ENCODE peak calls at places on chromosome 12, in four cellular contexts. V, K, M and N are unnamed samples.

GRCh38 chr12:68806488-68807237 is 1.3 kb upstream of the MDM2 start:
- DNase-seq in V (no peak), K (no peak), M (no peak), N (no peak)

GRCh38 chr12:6549379-6550151 is 6.3 kb downstream of the IFFO1 start:
- DNase-seq in V (no peak), K (no peak), M (no peak), N (no peak)

GRCh38 chr12:74349925-74350324 is 187.7 kb upstream of the ATXN7L3B start:
- DNase-seq in V (no peak), K (no peak), M (no peak), N (no peak)

GRCh38 chr12:114673169-114673833 is 10.7 kb downstream of the TBX3 start:
- DNase-seq in V (peak), K (no peak), M (no peak), N (no peak)

GRCh38 chr12:64053117-64053516 is 169.0 kb downstream of the KICS2 start:
- DNase-seq in V (no peak), K (no peak), M (no peak), N (no peak)

GRCh38 chr12:39033789-39034188 is 128.4 kb upstream of the CPNE8 start:
- DNase-seq in V (no peak), K (no peak), M (no peak), N (no peak)

GRCh38 chr12:9792961-9793617 is 32.4 kb upstream of the CD69 start:
- DNase-seq in V (peak), K (no peak), M (no peak), N (no peak)

GRCh38 chr12:6336859-6337744 is 4.8 kb downstream of the TNFRSF1A start:
- DNase-seq in V (no peak), K (no peak), M (no peak), N (peak)

GRCh38 chr12:31224768-31225448 is 101.0 kb downstream of the SINHCAF start:
- DNase-seq in V (no peak), K (no peak), M (no peak), N (no peak)

GRCh38 chr12:47867496-47867941 is 37.3 kb downstream of the VDR start:
- DNase-seq in V (peak), K (no peak), M (no peak), N (peak)

GRCh38 chr12:14577344-14577743 is 9.7 kb upstream of the PLBD1 start:
- DNase-seq in V (no peak), K (no peak), M (peak), N (no peak)
- TF ChIP-seq CHD1 in V (no peak), K (no peak), M (no peak), N (no peak)

GRCh38 chr12:15209782-15210181 is 11.4 kb downstream of the RERG start:
- DNase-seq in V (peak), K (no peak), M (no peak), N (no peak)
- TF ChIP-seq CHD1 in V (no peak), K (no peak), M (no peak), N (no peak)

DNA sequence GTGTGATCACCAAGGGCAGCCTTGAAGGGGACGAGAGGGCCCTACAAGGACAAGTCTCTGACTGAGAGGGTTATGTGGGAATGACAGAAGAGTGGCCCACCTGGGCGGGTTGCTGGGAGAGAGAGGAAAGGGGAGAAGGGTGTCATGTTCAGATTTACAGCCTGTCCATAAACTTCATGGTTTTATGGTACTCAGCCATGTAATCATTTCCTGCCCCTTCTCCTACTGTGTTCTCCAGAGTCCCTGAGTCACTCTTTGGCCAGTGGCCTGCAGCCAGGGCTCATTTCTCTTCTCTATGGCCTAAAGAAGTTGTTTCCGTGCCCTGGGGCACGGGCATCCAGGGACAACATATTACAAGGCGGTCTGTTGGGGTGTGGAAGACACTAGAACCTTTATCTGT is 26.7 kb downstream of the DDX47 start:
- DNase-seq in V (peak), K (no peak), M (no peak), N (no peak)
- TF ChIP-seq CHD1 in V (no peak), K (no peak), M (no peak), N (no peak)

GRCh38 chr12:127773520-127773919 is 493.4 kb upstream of the TMEM132C start:
- DNase-seq in V (no peak), K (no peak), M (no peak), N (no peak)

GRCh38 chr12:127774828-127775227 is 492.1 kb upstream of the TMEM132C start:
- DNase-seq in V (no peak), K (no peak), M (no peak), N (no peak)

GRCh38 chr12:127781336-127781735 is 485.6 kb upstream of the TMEM132C start:
- DNase-seq in V (no peak), K (no peak), M (no peak), N (no peak)

GRCh38 chr12:127780881-127781280 is 486.1 kb upstream of the TMEM132C start:
- DNase-seq in V (no peak), K (no peak), M (no peak), N (no peak)

DNA sequence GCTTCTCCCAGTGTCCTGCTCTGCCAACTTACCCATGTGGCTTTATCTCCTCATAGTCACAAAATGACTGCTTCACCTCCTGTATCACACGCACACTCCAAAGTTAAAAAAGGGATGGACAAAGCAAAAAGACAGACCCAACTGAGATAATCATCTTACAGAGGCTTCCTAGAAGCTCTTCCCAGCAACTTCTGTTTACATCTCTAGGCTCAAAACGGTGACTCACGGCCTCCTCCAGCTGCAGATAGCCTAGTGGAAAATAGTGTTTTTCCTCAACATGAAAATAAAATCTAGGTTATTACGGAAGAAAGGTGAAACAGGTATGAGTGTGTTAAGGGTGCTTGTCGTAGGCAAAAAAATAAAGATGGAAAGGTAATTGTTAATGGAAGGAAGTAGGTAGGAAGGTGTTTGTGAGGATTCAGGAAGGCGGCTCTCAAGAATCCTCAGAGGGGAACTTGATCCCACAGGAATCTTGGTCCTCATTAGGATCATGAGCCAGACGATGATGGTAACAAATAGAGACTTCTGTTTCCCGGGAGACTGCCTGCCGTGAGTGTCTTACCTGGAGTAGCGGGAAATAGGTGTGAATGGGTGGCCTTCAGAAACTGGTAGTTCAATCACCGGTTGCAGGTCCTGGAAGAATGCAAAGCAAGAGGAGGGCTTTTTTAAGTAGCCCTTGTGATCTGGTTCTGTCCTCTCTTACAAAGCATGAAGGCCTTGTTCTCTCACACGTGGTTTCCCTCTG is 487.5 kb upstream of the TMEM132C start:
- DNase-seq in V (no peak), K (no peak), M (no peak), N (no peak)
- TF ChIP-seq CHD1 in V (no peak), K (no peak), M (no peak), N (no peak)